ENCODE peak calls at places on chromosomes 2 and 18, in seven cellular contexts. One of them, this sample, is unnamed.

GRCh38 chr18:26549103-26549485 is 741 bp upstream of the KCTD1 start:
- DNase-seq in IMR-90: peak; percentile 31
- DNase-seq in A549: no peak
- DNase-seq in endothelial cell of umbilical vein: peak; percentile 41
- DNase-seq in colonic mucosa: peak; percentile 52
- DNase-seq in BE2C: peak; percentile 29
- DNase-seq in cardiac muscle cell: peak; percentile 58
- DNase-seq in this sample: peak; percentile 25

GRCh38 chr2:165401285-165401852 is 68.1 kb upstream of the CSRNP3 start:
- DNase-seq in A549: no peak
- DNase-seq in endothelial cell of umbilical vein: peak; percentile 77
- DNase-seq in BE2C: peak; percentile 26
- DNase-seq in cardiac muscle cell: peak; percentile 89
- DNase-seq in IMR-90: peak; percentile 79
- DNase-seq in colonic mucosa: peak; percentile 34
- DNase-seq in this sample: no peak

GRCh38 chr2:68727698-68728375 is 6.8 kb upstream of the ARHGAP25 start:
- DNase-seq in BE2C: no peak
- DNase-seq in colonic mucosa: no peak
- DNase-seq in cardiac muscle cell: no peak
- DNase-seq in IMR-90: peak; percentile 90
- DNase-seq in endothelial cell of umbilical vein: no peak
- DNase-seq in A549: no peak
- DNase-seq in this sample: no peak

GRCh38 chr2:112055110-112055832 is at the start of gene TMEM87B:
- DNase-seq in BE2C: peak; percentile 95
- DNase-seq in colonic mucosa: peak; percentile 99
- DNase-seq in endothelial cell of umbilical vein: peak; percentile 99
- DNase-seq in IMR-90: peak; percentile 98
- DNase-seq in A549: peak; percentile 66
- DNase-seq in cardiac muscle cell: peak; percentile 100
- DNase-seq in this sample: peak; percentile 98

GRCh38 chr2:202432776-202433175 is 56.6 kb downstream of the BMPR2 start:
- DNase-seq in colonic mucosa: no peak
- DNase-seq in cardiac muscle cell: no peak
- DNase-seq in A549: no peak
- DNase-seq in endothelial cell of umbilical vein: no peak
- DNase-seq in BE2C: no peak
- DNase-seq in IMR-90: no peak
- DNase-seq in this sample: no peak

GRCh38 chr2:81148323-81148722 is 843.8 kb upstream of the LRRTM1 start:
- DNase-seq in endothelial cell of umbilical vein: no peak
- DNase-seq in cardiac muscle cell: no peak
- DNase-seq in A549: no peak
- DNase-seq in IMR-90: no peak
- DNase-seq in colonic mucosa: no peak
- DNase-seq in BE2C: no peak
- DNase-seq in this sample: no peak

GRCh38 chr2:186294489-186294888 is 191.6 kb upstream of the ZC3H15 start:
- DNase-seq in endothelial cell of umbilical vein: no peak
- DNase-seq in colonic mucosa: no peak
- DNase-seq in A549: no peak
- DNase-seq in BE2C: no peak
- DNase-seq in cardiac muscle cell: no peak
- DNase-seq in IMR-90: no peak
- DNase-seq in this sample: no peak

GRCh38 chr2:100214265-100214961 is 72.0 kb upstream of the AFF3 start:
- DNase-seq in endothelial cell of umbilical vein: no peak
- DNase-seq in IMR-90: no peak
- DNase-seq in colonic mucosa: no peak
- DNase-seq in BE2C: no peak
- DNase-seq in A549: no peak
- DNase-seq in cardiac muscle cell: peak; percentile 31
- DNase-seq in this sample: no peak

GRCh38 chr2:126909366-126909765 is 10.7 kb downstream of the TEX51 start:
- DNase-seq in colonic mucosa: peak; percentile 7
- DNase-seq in A549: no peak
- DNase-seq in IMR-90: no peak
- DNase-seq in endothelial cell of umbilical vein: no peak
- DNase-seq in cardiac muscle cell: no peak
- DNase-seq in BE2C: no peak
- DNase-seq in this sample: no peak

GRCh38 chr2:229612395-229612971 is 101.9 kb downstream of the DNER start:
- DNase-seq in A549: no peak
- DNase-seq in BE2C: no peak
- DNase-seq in IMR-90: no peak
- DNase-seq in endothelial cell of umbilical vein: no peak
- DNase-seq in cardiac muscle cell: no peak
- DNase-seq in colonic mucosa: no peak
- DNase-seq in this sample: no peak

GRCh38 chr2:45264227-45265225 is 255.3 kb upstream of the SIX2 start:
- DNase-seq in colonic mucosa: no peak
- DNase-seq in cardiac muscle cell: no peak
- DNase-seq in A549: no peak
- DNase-seq in endothelial cell of umbilical vein: no peak
- DNase-seq in BE2C: no peak
- DNase-seq in IMR-90: peak; percentile 69
- DNase-seq in this sample: no peak

GRCh38 chr18:25862881-25863600 is 227.4 kb downstream of the SS18 start:
- DNase-seq in IMR-90: no peak
- DNase-seq in cardiac muscle cell: no peak
- DNase-seq in endothelial cell of umbilical vein: no peak
- DNase-seq in A549: no peak
- DNase-seq in BE2C: no peak
- DNase-seq in colonic mucosa: no peak
- DNase-seq in this sample: no peak

DNA sequence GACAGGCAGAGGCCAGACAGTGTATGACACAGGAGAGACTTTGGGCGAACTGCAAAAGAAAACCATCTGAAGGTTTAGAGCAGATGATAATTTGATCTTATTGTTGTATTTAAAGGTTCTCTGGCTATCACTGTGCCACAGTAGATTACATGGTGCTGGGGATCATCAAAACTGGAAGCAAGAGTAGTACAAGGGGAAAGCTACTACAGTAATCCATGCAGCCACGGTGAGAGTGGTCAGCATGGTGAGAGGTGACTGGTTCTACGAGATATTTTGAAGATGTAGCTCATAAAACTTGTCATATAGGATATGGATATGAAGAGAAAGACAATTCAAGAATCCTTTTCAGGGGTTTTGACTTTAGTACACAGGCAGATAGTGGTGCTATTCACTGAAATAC is 194.8 kb upstream of the GULP1 start:
- DNase-seq in cardiac muscle cell: no peak
- DNase-seq in colonic mucosa: no peak
- DNase-seq in IMR-90: no peak
- DNase-seq in endothelial cell of umbilical vein: no peak
- DNase-seq in A549: no peak
- DNase-seq in BE2C: no peak
- DNase-seq in this sample: no peak
- H3K4me1 ChIP-seq in cardiac muscle cell: no peaks in the 10 kb centered on the region
- H3K4me1 ChIP-seq in colonic mucosa: no peaks in the 10 kb centered on the region
- H3K4me1 ChIP-seq in IMR-90: no peaks in the 10 kb centered on the region
- H3K4me1 ChIP-seq in endothelial cell of umbilical vein: peaks cover under 1% of the 10 kb centered on the region
- H3K4me1 ChIP-seq in A549: no peaks in the 10 kb centered on the region
- H3K4me1 ChIP-seq in BE2C: no peaks in the 10 kb centered on the region
- H3K4me1 ChIP-seq in this sample: no peaks in the 10 kb centered on the region

GRCh38 chr2:33681333-33681732 is 82.2 kb upstream of the FAM98A start:
- DNase-seq in A549: no peak
- DNase-seq in endothelial cell of umbilical vein: peak; percentile 38
- DNase-seq in BE2C: no peak
- DNase-seq in cardiac muscle cell: no peak
- DNase-seq in colonic mucosa: no peak
- DNase-seq in IMR-90: peak; percentile 7
- DNase-seq in this sample: no peak
- TF ChIP-seq CTCF in A549: peak; percentile 37
- TF ChIP-seq CTCF in endothelial cell of umbilical vein: peak; percentile 5
- TF ChIP-seq CTCF in BE2C: peak; percentile 45
- TF ChIP-seq CTCF in cardiac muscle cell: no peak
- TF ChIP-seq CTCF in colonic mucosa: no peak
- TF ChIP-seq CTCF in IMR-90: peak; percentile 38
- TF ChIP-seq CTCF in this sample: no peak

DNA sequence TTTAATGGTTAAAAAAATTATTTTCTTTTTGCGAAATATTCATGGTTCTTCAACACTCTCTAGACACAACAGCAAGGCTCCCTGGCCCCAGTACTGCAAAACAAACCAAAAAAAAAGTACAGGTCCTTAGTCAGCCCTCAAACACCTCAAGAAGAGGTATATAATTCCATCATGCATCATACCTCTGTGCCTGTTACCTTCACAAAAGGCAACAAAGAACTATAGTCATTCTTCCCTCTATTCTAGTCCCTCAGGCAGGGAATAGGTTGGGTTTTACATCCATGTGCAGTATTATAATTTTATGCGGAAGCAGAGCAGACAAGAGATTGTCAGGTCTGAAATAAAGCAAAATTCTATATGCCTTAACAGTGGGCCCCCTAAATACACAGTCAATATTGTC is 8.5 kb downstream of the NFE2L2 start:
- DNase-seq in IMR-90: no peak
- DNase-seq in A549: no peak
- DNase-seq in colonic mucosa: no peak
- DNase-seq in endothelial cell of umbilical vein: no peak
- DNase-seq in BE2C: no peak
- DNase-seq in cardiac muscle cell: no peak
- DNase-seq in this sample: no peak
- H3K4me1 ChIP-seq in IMR-90: peaks cover 19% of the 10 kb centered on the region
- H3K4me1 ChIP-seq in A549: peaks cover 74% of the 10 kb centered on the region
- H3K4me1 ChIP-seq in colonic mucosa: peaks cover 39% of the 10 kb centered on the region
- H3K4me1 ChIP-seq in endothelial cell of umbilical vein: peaks cover 59% of the 10 kb centered on the region
- H3K4me1 ChIP-seq in BE2C: no peaks in the 10 kb centered on the region
- H3K4me1 ChIP-seq in cardiac muscle cell: peaks cover 22% of the 10 kb centered on the region
- H3K4me1 ChIP-seq in this sample: peaks cover 89% of the 10 kb centered on the region

GRCh38 chr18:66749475-66750035 is 145.7 kb upstream of the CDH19 start:
- DNase-seq in A549: no peak
- DNase-seq in colonic mucosa: no peak
- DNase-seq in BE2C: no peak
- DNase-seq in IMR-90: no peak
- DNase-seq in cardiac muscle cell: peak; percentile 14
- DNase-seq in endothelial cell of umbilical vein: peak; percentile 42
- DNase-seq in this sample: no peak

GRCh38 chr18:66754335-66754734 is 150.4 kb upstream of the CDH19 start:
- DNase-seq in IMR-90: no peak
- DNase-seq in cardiac muscle cell: no peak
- DNase-seq in BE2C: no peak
- DNase-seq in endothelial cell of umbilical vein: no peak
- DNase-seq in colonic mucosa: no peak
- DNase-seq in A549: no peak
- DNase-seq in this sample: no peak

GRCh38 chr18:66752733-66753132 is 148.8 kb upstream of the CDH19 start:
- DNase-seq in cardiac muscle cell: no peak
- DNase-seq in IMR-90: no peak
- DNase-seq in A549: no peak
- DNase-seq in colonic mucosa: no peak
- DNase-seq in endothelial cell of umbilical vein: no peak
- DNase-seq in BE2C: no peak
- DNase-seq in this sample: no peak

GRCh38 chr18:66749030-66749429 is 145.1 kb upstream of the CDH19 start:
- DNase-seq in A549: no peak
- DNase-seq in endothelial cell of umbilical vein: peak; percentile 22
- DNase-seq in BE2C: no peak
- DNase-seq in IMR-90: no peak
- DNase-seq in cardiac muscle cell: peak; percentile 63
- DNase-seq in colonic mucosa: no peak
- DNase-seq in this sample: no peak
- TF ChIP-seq CTCF in A549: peak; percentile 34
- TF ChIP-seq CTCF in endothelial cell of umbilical vein: peak; percentile 16
- TF ChIP-seq CTCF in BE2C: peak; percentile 31
- TF ChIP-seq CTCF in IMR-90: no peak
- TF ChIP-seq CTCF in cardiac muscle cell: peak; percentile 33
- TF ChIP-seq CTCF in colonic mucosa: peak; percentile 19
- TF ChIP-seq CTCF in this sample: no peak

GRCh38 chr2:50006327-50006726 is 852.0 kb upstream of the FSHR start:
- DNase-seq in IMR-90: no peak
- DNase-seq in A549: no peak
- DNase-seq in endothelial cell of umbilical vein: no peak
- DNase-seq in BE2C: no peak
- DNase-seq in colonic mucosa: no peak
- DNase-seq in cardiac muscle cell: no peak
- DNase-seq in this sample: no peak
- H3K4me1 ChIP-seq in IMR-90: no peaks in the 10 kb centered on the region
- H3K4me1 ChIP-seq in A549: no peaks in the 10 kb centered on the region
- H3K4me1 ChIP-seq in endothelial cell of umbilical vein: no peaks in the 10 kb centered on the region
- H3K4me1 ChIP-seq in BE2C: no peaks in the 10 kb centered on the region
- H3K4me1 ChIP-seq in colonic mucosa: no peaks in the 10 kb centered on the region
- H3K4me1 ChIP-seq in cardiac muscle cell: peaks cover 3% of the 10 kb centered on the region
- H3K4me1 ChIP-seq in this sample: no peaks in the 10 kb centered on the region

GRCh38 chr18:9182852-9183399 is 46.3 kb downstream of the ANKRD12 start:
- DNase-seq in BE2C: no peak
- DNase-seq in A549: no peak
- DNase-seq in colonic mucosa: no peak
- DNase-seq in cardiac muscle cell: no peak
- DNase-seq in endothelial cell of umbilical vein: no peak
- DNase-seq in IMR-90: no peak
- DNase-seq in this sample: no peak
- TF ChIP-seq CTCF in BE2C: no peak
- TF ChIP-seq CTCF in A549: no peak
- TF ChIP-seq CTCF in colonic mucosa: no peak
- TF ChIP-seq CTCF in cardiac muscle cell: no peak
- TF ChIP-seq CTCF in endothelial cell of umbilical vein: no peak
- TF ChIP-seq CTCF in IMR-90: no peak
- TF ChIP-seq CTCF in this sample: no peak

DNA sequence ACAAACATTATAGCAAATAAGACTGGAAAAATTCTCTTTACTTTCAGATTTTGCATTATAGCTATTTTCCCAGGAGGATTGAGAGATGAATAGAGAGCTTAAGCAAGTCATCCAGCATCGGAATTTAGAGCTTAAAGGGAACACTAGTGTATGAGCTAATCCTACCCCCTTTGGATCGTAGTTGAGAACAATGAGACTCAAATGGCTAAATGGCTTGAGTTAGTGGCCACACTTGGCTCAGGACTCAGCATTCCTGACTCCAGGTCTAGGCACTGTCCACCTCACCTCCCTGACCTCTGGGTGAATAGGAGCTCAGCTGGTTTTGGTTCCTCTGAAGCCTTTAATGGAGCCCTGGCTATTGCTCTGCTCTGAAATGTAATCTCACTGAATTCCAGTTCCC is 97.5 kb upstream of the CXCR4 start:
- DNase-seq in cardiac muscle cell: no peak
- DNase-seq in colonic mucosa: no peak
- DNase-seq in IMR-90: no peak
- DNase-seq in BE2C: no peak
- DNase-seq in endothelial cell of umbilical vein: no peak
- DNase-seq in A549: no peak
- DNase-seq in this sample: no peak
- H3K4me1 ChIP-seq in cardiac muscle cell: no peaks in the 10 kb centered on the region
- H3K4me1 ChIP-seq in colonic mucosa: no peaks in the 10 kb centered on the region
- H3K4me1 ChIP-seq in IMR-90: no peaks in the 10 kb centered on the region
- H3K4me1 ChIP-seq in BE2C: no peaks in the 10 kb centered on the region
- H3K4me1 ChIP-seq in endothelial cell of umbilical vein: no peaks in the 10 kb centered on the region
- H3K4me1 ChIP-seq in A549: no peaks in the 10 kb centered on the region
- H3K4me1 ChIP-seq in this sample: no peaks in the 10 kb centered on the region

DNA sequence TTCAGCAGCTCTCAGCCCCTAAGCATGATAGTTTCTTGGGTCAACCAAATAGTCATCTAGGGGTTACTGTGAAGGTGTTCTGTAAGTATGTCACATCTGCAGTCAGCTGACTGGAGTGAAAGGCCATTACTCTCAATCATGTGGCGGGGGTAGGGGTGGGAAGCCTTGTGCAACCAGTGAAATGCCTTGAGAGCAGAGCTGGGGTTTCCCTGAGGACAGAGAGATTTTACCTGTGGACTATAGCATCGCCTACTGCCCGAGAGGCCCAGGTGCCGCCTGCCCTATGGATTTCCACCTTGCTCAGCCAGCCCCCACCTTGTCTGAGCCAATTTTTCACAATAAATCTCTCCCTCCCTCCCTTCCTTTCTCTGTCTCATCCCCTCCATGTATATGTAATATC is 20.9 kb upstream of the KLF11 start:
- DNase-seq in endothelial cell of umbilical vein: no peak
- DNase-seq in cardiac muscle cell: no peak
- DNase-seq in IMR-90: no peak
- DNase-seq in colonic mucosa: no peak
- DNase-seq in A549: no peak
- DNase-seq in BE2C: no peak
- DNase-seq in this sample: no peak
- TF ChIP-seq CTCF in endothelial cell of umbilical vein: no peak
- TF ChIP-seq CTCF in cardiac muscle cell: no peak
- TF ChIP-seq CTCF in IMR-90: no peak
- TF ChIP-seq CTCF in colonic mucosa: no peak
- TF ChIP-seq CTCF in A549: no peak
- TF ChIP-seq CTCF in BE2C: no peak
- TF ChIP-seq CTCF in this sample: no peak